ENCODE peak calls at places on chromosomes 2 and 18, in five cellular contexts. One of them, this sample, is unnamed.

GRCh38 chr2:62307469-62308389 is 111.8 kb downstream of the B3GNT2 start:
- DNase-seq in SK-N-SH: no peak
- DNase-seq in K562: no peak
- DNase-seq in GM12891: no peak
- DNase-seq in HepG2: no peak
- DNase-seq in this sample: no peak

GRCh38 chr2:217000406-217000805 is 140.5 kb upstream of the TNP1 start:
- DNase-seq in K562: no peak
- DNase-seq in GM12891: no peak
- DNase-seq in HepG2: no peak
- DNase-seq in SK-N-SH: no peak
- DNase-seq in this sample: no peak

GRCh38 chr2:2798337-2798736 is 467.3 kb upstream of the MYT1L start:
- DNase-seq in GM12891: no peak
- DNase-seq in K562: no peak
- DNase-seq in SK-N-SH: no peak
- DNase-seq in HepG2: no peak
- DNase-seq in this sample: no peak

GRCh38 chr2:52084760-52085159 is 1052.8 kb upstream of the NRXN1 start:
- DNase-seq in GM12891: no peak
- DNase-seq in K562: no peak
- DNase-seq in HepG2: no peak
- DNase-seq in SK-N-SH: no peak
- DNase-seq in this sample: no peak

GRCh38 chr18:10094608-10095137 is 180.9 kb downstream of the VAPA start:
- DNase-seq in SK-N-SH: no peak
- DNase-seq in K562: no peak
- DNase-seq in HepG2: no peak
- DNase-seq in GM12891: no peak
- DNase-seq in this sample: no peak

GRCh38 chr2:218418717-218419458 is at the start of gene VIL1:
- DNase-seq in HepG2: peak; percentile 94
- DNase-seq in GM12891: no peak
- DNase-seq in SK-N-SH: no peak
- DNase-seq in K562: no peak
- DNase-seq in this sample: no peak

GRCh38 chr2:40027968-40028367 is 248.9 kb upstream of the THUMPD2 start:
- DNase-seq in K562: no peak
- DNase-seq in HepG2: no peak
- DNase-seq in SK-N-SH: no peak
- DNase-seq in GM12891: no peak
- DNase-seq in this sample: no peak

GRCh38 chr2:16625201-16625729 is 40.4 kb downstream of the CYRIA start:
- DNase-seq in K562: peak; percentile 29
- DNase-seq in HepG2: no peak
- DNase-seq in GM12891: no peak
- DNase-seq in SK-N-SH: no peak
- DNase-seq in this sample: no peak

GRCh38 chr2:181399046-181399445 is 58.1 kb upstream of the ITGA4 start:
- DNase-seq in SK-N-SH: no peak
- DNase-seq in GM12891: no peak
- DNase-seq in HepG2: no peak
- DNase-seq in K562: no peak
- DNase-seq in this sample: no peak

GRCh38 chr2:44652701-44653100 is 288.8 kb upstream of the SIX3 start:
- DNase-seq in SK-N-SH: no peak
- DNase-seq in HepG2: no peak
- DNase-seq in K562: no peak
- DNase-seq in GM12891: no peak
- DNase-seq in this sample: no peak

GRCh38 chr2:217248312-217248935 is 388.6 kb upstream of the TNP1 start:
- DNase-seq in HepG2: no peak
- DNase-seq in K562: peak; percentile 5
- DNase-seq in GM12891: peak; percentile 11
- DNase-seq in SK-N-SH: peak; percentile 74
- DNase-seq in this sample: no peak

GRCh38 chr2:220504890-220505564 is 877.6 kb downstream of the SLC4A3 start:
- DNase-seq in K562: no peak
- DNase-seq in HepG2: peak; percentile 3
- DNase-seq in GM12891: no peak
- DNase-seq in SK-N-SH: no peak
- DNase-seq in this sample: no peak

GRCh38 chr2:39020383-39020782 is 100.5 kb downstream of the SOS1 start:
- DNase-seq in HepG2: no peak
- DNase-seq in SK-N-SH: no peak
- DNase-seq in K562: no peak
- DNase-seq in GM12891: no peak
- DNase-seq in this sample: no peak

GRCh38 chr2:9770308-9771100 is 72.8 kb upstream of the TAF1B start:
- DNase-seq in GM12891: peak; percentile 71
- DNase-seq in HepG2: peak; percentile 76
- DNase-seq in K562: peak; percentile 78
- DNase-seq in SK-N-SH: peak; percentile 79
- DNase-seq in this sample: peak; percentile 69

GRCh38 chr2:222127660-222128059 is 171.1 kb downstream of the PAX3 start:
- DNase-seq in GM12891: no peak
- DNase-seq in SK-N-SH: no peak
- DNase-seq in K562: no peak
- DNase-seq in HepG2: no peak
- DNase-seq in this sample: no peak

GRCh38 chr2:40479995-40480525 is 28.2 kb upstream of the SLC8A1 start:
- DNase-seq in SK-N-SH: no peak
- DNase-seq in GM12891: no peak
- DNase-seq in K562: no peak
- DNase-seq in HepG2: no peak
- DNase-seq in this sample: no peak

GRCh38 chr2:207901847-207902246 is 123.5 kb downstream of the PLEKHM3 start:
- DNase-seq in GM12891: no peak
- DNase-seq in SK-N-SH: no peak
- DNase-seq in K562: no peak
- DNase-seq in HepG2: no peak
- DNase-seq in this sample: no peak

GRCh38 chr2:151803811-151804210 is 24.4 kb downstream of the ARL5A start:
- DNase-seq in GM12891: no peak
- DNase-seq in SK-N-SH: no peak
- DNase-seq in HepG2: no peak
- DNase-seq in K562: no peak
- DNase-seq in this sample: no peak

GRCh38 chr2:226707500-226707899 is 92.1 kb downstream of the IRS1 start:
- DNase-seq in K562: no peak
- DNase-seq in HepG2: no peak
- DNase-seq in GM12891: no peak
- DNase-seq in SK-N-SH: no peak
- DNase-seq in this sample: no peak

GRCh38 chr2:273338-273737 is 8.6 kb downstream of the ACP1 start:
- DNase-seq in GM12891: no peak
- DNase-seq in K562: no peak
- DNase-seq in SK-N-SH: no peak
- DNase-seq in HepG2: no peak
- DNase-seq in this sample: no peak

GRCh38 chr2:12032975-12033374 is 286.5 kb downstream of the LPIN1 start:
- DNase-seq in HepG2: no peak
- DNase-seq in SK-N-SH: no peak
- DNase-seq in K562: no peak
- DNase-seq in GM12891: no peak
- DNase-seq in this sample: no peak

GRCh38 chr18:12656671-12657047 is 1.2 kb downstream of the SPIRE1 start:
- DNase-seq in SK-N-SH: peak; percentile 48
- DNase-seq in GM12891: no peak
- DNase-seq in K562: no peak
- DNase-seq in HepG2: no peak
- DNase-seq in this sample: no peak

GRCh38 chr2:159094173-159094737 is 125.8 kb downstream of the TANC1 start:
- DNase-seq in GM12891: no peak
- DNase-seq in K562: no peak
- DNase-seq in SK-N-SH: no peak
- DNase-seq in HepG2: no peak
- DNase-seq in this sample: no peak

GRCh38 chr2:56133441-56133840 is 50.3 kb upstream of the CCDC85A start:
- DNase-seq in SK-N-SH: no peak
- DNase-seq in K562: no peak
- DNase-seq in HepG2: no peak
- DNase-seq in GM12891: no peak
- DNase-seq in this sample: no peak

GRCh38 chr18:35756506-35757117 is 175.1 kb downstream of the GALNT1 start:
- DNase-seq in SK-N-SH: peak; percentile 67
- DNase-seq in GM12891: peak; percentile 42
- DNase-seq in HepG2: peak; percentile 45
- DNase-seq in K562: peak; percentile 59
- DNase-seq in this sample: peak; percentile 32

GRCh38 chr2:239970004-239970623 is 55.0 kb downstream of the NDUFA10 start:
- DNase-seq in SK-N-SH: peak; percentile 27
- DNase-seq in HepG2: no peak
- DNase-seq in GM12891: no peak
- DNase-seq in K562: no peak
- DNase-seq in this sample: no peak
- TF ChIP-seq POLR2AphosphoS5 in SK-N-SH: no peak
- TF ChIP-seq POLR2AphosphoS5 in HepG2: no peak
- TF ChIP-seq POLR2AphosphoS5 in GM12891: no peak
- TF ChIP-seq POLR2AphosphoS5 in K562: no peak
- TF ChIP-seq POLR2AphosphoS5 in this sample: no peak

GRCh38 chr2:109280804-109281203 is 151.8 kb downstream of the SH3RF3 start:
- DNase-seq in GM12891: no peak
- DNase-seq in K562: no peak
- DNase-seq in HepG2: no peak
- DNase-seq in SK-N-SH: no peak
- DNase-seq in this sample: no peak
- TF ChIP-seq TAF1 in GM12891: no peak
- TF ChIP-seq TAF1 in K562: no peak
- TF ChIP-seq TAF1 in HepG2: no peak
- TF ChIP-seq TAF1 in SK-N-SH: no peak
- TF ChIP-seq TAF1 in this sample: no peak

GRCh38 chr2:67936995-67937394 is 125.8 kb downstream of the C1D start:
- DNase-seq in K562: no peak
- DNase-seq in SK-N-SH: no peak
- DNase-seq in GM12891: no peak
- DNase-seq in HepG2: no peak
- DNase-seq in this sample: no peak
- TF ChIP-seq POLR2AphosphoS5 in K562: no peak
- TF ChIP-seq POLR2AphosphoS5 in SK-N-SH: no peak
- TF ChIP-seq POLR2AphosphoS5 in GM12891: no peak
- TF ChIP-seq POLR2AphosphoS5 in HepG2: no peak
- TF ChIP-seq POLR2AphosphoS5 in this sample: no peak

GRCh38 chr2:209933499-209934458 is 68.7 kb upstream of the RPE start:
- DNase-seq in HepG2: no peak
- DNase-seq in SK-N-SH: no peak
- DNase-seq in K562: no peak
- DNase-seq in GM12891: no peak
- DNase-seq in this sample: no peak

DNA sequence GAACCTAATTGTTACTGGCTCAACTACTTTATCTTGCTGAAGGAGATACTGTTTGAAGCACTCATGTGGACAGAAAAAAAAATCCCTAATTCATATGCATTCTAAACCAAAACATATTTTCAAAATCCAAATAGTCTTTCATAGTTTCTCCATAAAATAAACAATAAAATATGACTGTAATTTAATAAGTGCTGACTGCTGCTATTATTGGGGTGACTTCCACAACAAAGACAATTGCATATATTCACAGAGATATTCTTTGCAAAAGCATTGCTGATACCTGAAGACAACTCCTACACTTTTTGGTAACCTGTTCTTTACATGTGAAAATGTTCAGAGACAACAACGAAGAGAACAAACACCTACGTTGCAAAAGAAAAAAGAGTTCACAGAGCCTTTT is 73.1 kb upstream of the RPE start:
- DNase-seq in HepG2: no peak
- DNase-seq in SK-N-SH: no peak
- DNase-seq in K562: no peak
- DNase-seq in GM12891: no peak
- DNase-seq in this sample: no peak
- TF ChIP-seq TAF1 in HepG2: no peak
- TF ChIP-seq TAF1 in SK-N-SH: no peak
- TF ChIP-seq TAF1 in K562: no peak
- TF ChIP-seq TAF1 in GM12891: no peak
- TF ChIP-seq TAF1 in this sample: no peak

GRCh38 chr2:161134547-161135518 is 25.4 kb upstream of the TANK start:
- DNase-seq in HepG2: peak; percentile 66
- DNase-seq in GM12891: no peak
- DNase-seq in K562: no peak
- DNase-seq in SK-N-SH: peak; percentile 16
- DNase-seq in this sample: no peak
- TF ChIP-seq POLR2AphosphoS5 in HepG2: no peak
- TF ChIP-seq POLR2AphosphoS5 in GM12891: no peak
- TF ChIP-seq POLR2AphosphoS5 in K562: no peak
- TF ChIP-seq POLR2AphosphoS5 in SK-N-SH: peak; percentile 14
- TF ChIP-seq POLR2AphosphoS5 in this sample: no peak

GRCh38 chr2:174078275-174078674 is 113.1 kb upstream of the SP3 start:
- DNase-seq in SK-N-SH: no peak
- DNase-seq in HepG2: no peak
- DNase-seq in GM12891: no peak
- DNase-seq in K562: no peak
- DNase-seq in this sample: no peak
- TF ChIP-seq TAF1 in SK-N-SH: no peak
- TF ChIP-seq TAF1 in HepG2: no peak
- TF ChIP-seq TAF1 in GM12891: no peak
- TF ChIP-seq TAF1 in K562: no peak
- TF ChIP-seq TAF1 in this sample: no peak

GRCh38 chr18:8732442-8733360 is 27.3 kb downstream of the MTCL1 start:
- DNase-seq in GM12891: no peak
- DNase-seq in K562: no peak
- DNase-seq in HepG2: peak; percentile 83
- DNase-seq in SK-N-SH: no peak
- DNase-seq in this sample: no peak

GRCh38 chr18:8726963-8727730 is 21.8 kb downstream of the MTCL1 start:
- DNase-seq in HepG2: no peak
- DNase-seq in K562: no peak
- DNase-seq in SK-N-SH: no peak
- DNase-seq in GM12891: no peak
- DNase-seq in this sample: no peak

GRCh38 chr18:8734496-8734895 is 29.1 kb downstream of the MTCL1 start:
- DNase-seq in GM12891: no peak
- DNase-seq in HepG2: no peak
- DNase-seq in SK-N-SH: no peak
- DNase-seq in K562: no peak
- DNase-seq in this sample: no peak

GRCh38 chr18:8726281-8726680 is 20.9 kb downstream of the MTCL1 start:
- DNase-seq in HepG2: no peak
- DNase-seq in K562: no peak
- DNase-seq in GM12891: no peak
- DNase-seq in SK-N-SH: no peak
- DNase-seq in this sample: no peak

DNA sequence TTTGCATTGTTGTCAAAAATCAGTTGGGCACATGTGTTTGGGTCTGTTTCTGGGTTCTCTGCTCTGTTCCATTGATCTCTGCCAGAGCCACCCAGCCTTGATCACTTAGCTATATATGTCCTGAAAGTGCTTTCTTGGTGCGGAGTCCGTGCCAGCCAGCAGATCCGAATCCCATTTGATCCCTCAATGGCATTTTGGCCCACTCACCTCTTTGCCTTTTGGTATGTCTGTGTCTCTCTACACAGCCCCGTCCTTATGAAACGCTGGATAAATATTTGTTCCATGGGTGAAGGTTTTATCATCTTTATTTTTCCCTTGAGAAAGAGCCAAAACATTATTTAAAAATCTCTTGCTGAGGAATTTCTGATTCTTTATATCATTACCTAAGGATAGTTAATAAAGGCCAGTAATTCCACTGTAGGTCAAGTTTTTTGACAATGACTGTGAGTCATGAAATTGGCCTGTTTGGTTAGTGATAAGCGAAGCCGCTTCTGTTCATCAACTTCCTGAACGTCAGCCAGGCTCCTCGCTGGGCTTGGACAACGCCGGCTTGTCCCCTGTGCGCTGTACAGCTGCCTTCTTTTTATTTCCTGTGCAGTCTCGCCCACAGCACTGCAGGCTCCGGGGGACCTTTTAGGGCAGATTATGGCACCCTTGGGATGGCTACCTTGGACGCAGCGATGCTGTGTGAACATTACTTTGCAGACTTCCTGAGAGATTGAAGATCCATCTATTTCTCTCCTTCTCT is 24.9 kb downstream of the MTCL1 start:
- DNase-seq in SK-N-SH: peak; percentile 58
- DNase-seq in K562: peak; percentile 84
- DNase-seq in HepG2: peak; percentile 91
- DNase-seq in GM12891: no peak
- DNase-seq in this sample: no peak
- TF ChIP-seq POLR2AphosphoS5 in SK-N-SH: peak; percentile 29
- TF ChIP-seq POLR2AphosphoS5 in K562: peak; percentile 49
- TF ChIP-seq POLR2AphosphoS5 in HepG2: no peak
- TF ChIP-seq POLR2AphosphoS5 in GM12891: no peak
- TF ChIP-seq POLR2AphosphoS5 in this sample: no peak

This sample was measured in GM12892.